ENCODE peak calls at places on chromosome 17, in four cellular contexts. U is cardiac muscle cell, S is fibroblast of lung, T is stomach. L is an unnamed sample.

GRCh38 chr17:46012506-46013079 is 13.5 kb downstream of the STH start:
- DNase-seq in U (no peak), S (no peak), T (no peak), L (no peak)

GRCh38 chr17:28470266-28471126 is 2.9 kb upstream of the SLC13A2 start:
- DNase-seq in T (no peak), U (no peak), S (no peak), L (peak; percentile 40)

GRCh38 chr17:17555906-17556305 is 35.6 kb downstream of the PEMT start:
- DNase-seq in U (no peak), T (no peak), S (no peak), L (no peak)

GRCh38 chr17:77916771-77917481 is 41.6 kb upstream of the TNRC6C start:
- DNase-seq in T (no peak), U (no peak), S (no peak), L (no peak)

GRCh38 chr17:66165537-66166123 is 26.3 kb downstream of the CEP112 start:
- DNase-seq in T (no peak), S (peak; percentile 80), U (peak; percentile 79), L (peak; percentile 59)

GRCh38 chr17:32558997-32559650 is 72.3 kb downstream of the CDK5R1 start:
- DNase-seq in S (peak; percentile 5), U (no peak), T (no peak), L (peak; percentile 28)

GRCh38 chr17:5785343-5785742 is 201.0 kb upstream of the NLRP1 start:
- DNase-seq in T (no peak), U (no peak), S (no peak), L (no peak)

GRCh38 chr17:9661027-9661426 is 15.7 kb downstream of the USP43 start:
- DNase-seq in U (no peak), T (no peak), S (no peak), L (no peak)

GRCh38 chr17:48630925-48631692 is 5.0 kb upstream of the HOXB9 start:
- DNase-seq in U (no peak), T (no peak), S (no peak), L (peak; percentile 82)

GRCh38 chr17:51260960-51261958 is 913 bp downstream of the UTP18 start:
- DNase-seq in T (peak; percentile 74), U (peak; percentile 45), S (no peak), L (peak; percentile 81)

GRCh38 chr17:47847341-47848197 is 3.4 kb downstream of the SP6 start:
- DNase-seq in T (no peak), U (no peak), S (no peak), L (no peak)

GRCh38 chr17:43790311-43790940 is 10.2 kb downstream of the CFAP97D1 start:
- DNase-seq in T (no peak), S (no peak), U (peak; percentile 22), L (no peak)

GRCh38 chr17:45923511-45924268 is 29.3 kb downstream of the MAPT start:
- DNase-seq in T (no peak), U (peak; percentile 86), S (peak; percentile 58), L (no peak)

GRCh38 chr17:3030096-3030495 is 33.3 kb downstream of the OR1D5 start:
- DNase-seq in T (no peak), S (peak; percentile 89), U (peak; percentile 91), L (no peak)

GRCh38 chr17:12406623-12407228 is 259.0 kb upstream of the MYOCD start:
- DNase-seq in U (no peak), S (no peak), T (no peak), L (no peak)

GRCh38 chr17:28963212-28963611 is 11.9 kb upstream of the PHF12 start:
- DNase-seq in U (peak; percentile 41), T (no peak), S (no peak), L (no peak)

GRCh38 chr17:36686123-36686669 is 84.8 kb downstream of the MRM1 start:
- DNase-seq in T (no peak), S (no peak), U (no peak), L (no peak)

GRCh38 chr17:79192503-79193500 is 118.2 kb downstream of the ENGASE start:
- DNase-seq in S (peak; percentile 12), U (peak; percentile 51), T (no peak), L (peak; percentile 66)

GRCh38 chr17:81540676-81541027 is 11.5 kb downstream of the FAAP100 start:
- DNase-seq in U (no peak), S (no peak), T (no peak), L (no peak)

GRCh38 chr17:82957961-82958491 is 118.2 kb upstream of the ZNF750 start:
- DNase-seq in U (no peak), T (peak; percentile 22), S (no peak), L (no peak)

GRCh38 chr17:53496356-53496755 is 326.4 kb upstream of the KIF2B start:
- DNase-seq in S (no peak), U (no peak), T (no peak), L (no peak)

GRCh38 chr17:81955058-81955681 is 5.8 kb downstream of the NOTUM start:
- DNase-seq in U (no peak), S (no peak), T (no peak), L (no peak)

GRCh38 chr17:38897176-38897575 is 27.3 kb downstream of the LASP1 start:
- DNase-seq in S (no peak), T (no peak), U (peak; percentile 64), L (no peak)

GRCh38 chr17:31690118-31690517 is 168.9 kb downstream of the COPRS start:
- DNase-seq in T (no peak), U (no peak), S (peak; percentile 70), L (no peak)

GRCh38 chr17:69734656-69735055 is 320.2 kb downstream of the MAP2K6 start:
- DNase-seq in U (no peak), S (no peak), T (no peak), L (no peak)

GRCh38 chr17:67569873-67570272 is 147.9 kb upstream of the NOL11 start:
- DNase-seq in S (no peak), T (no peak), U (no peak), L (no peak)

GRCh38 chr17:29084476-29085148 is 41.7 kb downstream of the PIPOX start:
- DNase-seq in S (peak; percentile 41), T (peak; percentile 40), U (no peak), L (no peak)

GRCh38 chr17:79799538-79800324 is 2.9 kb upstream of the CBX8 start:
- DNase-seq in U (no peak), S (no peak), T (no peak), L (no peak)

GRCh38 chr17:79420318-79421243 is 190.3 kb downstream of the RBFOX3 start:
- DNase-seq in U (peak; percentile 54), S (peak; percentile 1), T (no peak), L (peak; percentile 51)

GRCh38 chr17:81665205-81666091 is 957 bp downstream of the OXLD1 start:
- DNase-seq in T (no peak), U (peak; percentile 30), S (peak; percentile 23), L (peak; percentile 55)

GRCh38 chr17:48037924-48038323 is 327 bp upstream of the COPZ2 start:
- DNase-seq in T (no peak), S (no peak), U (no peak), L (no peak)

GRCh38 chr17:8128125-8128784 is 4.3 kb upstream of the HES7 start:
- DNase-seq in T (no peak), S (no peak), U (no peak), L (no peak)

GRCh38 chr17:6555331-6556120 is 829 bp downstream of the PITPNM3 start:
- DNase-seq in T (peak; percentile 55), S (no peak), U (peak; percentile 30), L (no peak)

GRCh38 chr17:66422181-66422580 is 119.8 kb downstream of the PRKCA start:
- DNase-seq in U (no peak), T (no peak), S (no peak), L (no peak)

GRCh38 chr17:7403043-7403901 is 625 bp downstream of the TMEM256 start:
- DNase-seq in U (no peak), S (no peak), T (peak; percentile 33), L (peak; percentile 57)

GRCh38 chr17:19448341-19449268 is 37.6 kb downstream of the RNF112 start:
- DNase-seq in U (peak; percentile 99), T (no peak), S (peak; percentile 99), L (no peak)

GRCh38 chr17:64781394-64781793 is 119.3 kb upstream of the SMURF2 start:
- DNase-seq in T (peak; percentile 67), S (no peak), U (peak; percentile 36), L (no peak)

L was measured in K562.